ENCODE peak calls at places on chromosomes 7 and 10, in seven cellular contexts. N is cardiac muscle cell, P is Panc1, T is fibroblast of the aortic adventitia, D is brain microvascular endothelial cell, U is foreskin fibroblast, O is upper lobe of right lung. X is an unnamed sample.
A peak's percentile ranks its signal among the peaks of the same experiment; 100 is the strongest.

GRCh38 chr7:75572396-75572795 is 80.3 kb downstream of the SPDYE5 start:
- DNase-seq in N (no peak), P (no peak), T (no peak), D (no peak), U (no peak), O (no peak), X (no peak)

GRCh38 chr7:94069154-94069739 is 65.1 kb upstream of the BET1 start:
- DNase-seq in N (no peak), P (no peak), T (no peak), D (peak; percentile 65), U (no peak), O (no peak), X (no peak)

GRCh38 chr7:131288446-131288845 is 39.2 kb upstream of the MKLN1 start:
- DNase-seq in N (no peak), P (no peak), T (no peak), D (no peak), U (no peak), O (no peak), X (no peak)

GRCh38 chr10:97682042-97682441 is 5.0 kb downstream of the AVPI1 start:
- DNase-seq in N (no peak), P (no peak), T (no peak), D (no peak), U (no peak), O (no peak), X (no peak)

GRCh38 chr7:7895754-7896153 is 72.8 kb upstream of the GLCCI1 start:
- DNase-seq in N (no peak), P (no peak), T (no peak), D (no peak), U (no peak), O (no peak), X (no peak)

GRCh38 chr10:67864560-67865371 is 19.7 kb upstream of the SIRT1 start:
- DNase-seq in N (no peak), P (no peak), T (no peak), D (no peak), U (no peak), O (no peak), X (no peak)

GRCh38 chr10:50395279-50395678 is 144.0 kb upstream of the ASAH2 start:
- DNase-seq in N (no peak), P (no peak), T (peak; percentile 85), D (peak; percentile 11), U (peak; percentile 47), O (no peak), X (no peak)

GRCh38 chr7:128003787-128004186 is 27.4 kb downstream of the LRRC4 start:
- DNase-seq in N (peak; percentile 48), P (no peak), T (no peak), D (no peak), U (no peak), O (no peak), X (no peak)

GRCh38 chr7:140506788-140507464 is 27.6 kb upstream of the MKRN1 start:
- DNase-seq in N (peak; percentile 95), P (no peak), T (peak; percentile 57), D (peak; percentile 63), U (peak; percentile 18), O (no peak), X (peak; percentile 72)

GRCh38 chr10:30490289-30491000 is 56.5 kb downstream of the MAP3K8 start:
- DNase-seq in N (no peak), P (no peak), T (no peak), D (no peak), U (no peak), O (no peak), X (no peak)

GRCh38 chr7:83492802-83493201 is 156.1 kb downstream of the SEMA3E start:
- DNase-seq in N (no peak), P (no peak), T (no peak), D (no peak), U (no peak), O (no peak), X (no peak)

GRCh38 chr10:110783509-110784103 is 88.1 kb upstream of the PDCD4 start:
- DNase-seq in N (no peak), P (no peak), T (peak; percentile 23), D (peak; percentile 52), U (no peak), O (no peak), X (no peak)

GRCh38 chr7:95843286-95843685 is 70.9 kb downstream of the DYNC1I1 start:
- DNase-seq in N (peak; percentile 50), P (no peak), T (no peak), D (no peak), U (no peak), O (no peak), X (no peak)

GRCh38 chr7:70504254-70504653 is 627.7 kb upstream of the GALNT17 start:
- DNase-seq in N (peak; percentile 34), P (no peak), T (no peak), D (no peak), U (no peak), O (no peak), X (no peak)

GRCh38 chr7:159049266-159050025 is 95.2 kb downstream of the VIPR2 start:
- DNase-seq in N (no peak), P (no peak), T (no peak), D (no peak), U (no peak), O (peak; percentile 26), X (no peak)

GRCh38 chr7:150317748-150318444 is 5.3 kb upstream of the LRRC61 start:
- DNase-seq in N (no peak), P (no peak), T (peak; percentile 69), D (peak; percentile 9), U (peak; percentile 4), O (no peak), X (peak; percentile 30)

GRCh38 chr10:118800920-118801319 is 46.1 kb upstream of the CACUL1 start:
- DNase-seq in N (peak; percentile 9), P (no peak), T (no peak), D (no peak), U (no peak), O (peak; percentile 58), X (peak; percentile 18)

GRCh38 chr7:105839271-105839670 is 37.1 kb downstream of the ATXN7L1 start:
- DNase-seq in N (no peak), P (no peak), T (no peak), D (no peak), U (no peak), O (no peak), X (no peak)

GRCh38 chr10:110789604-110790428 is 81.9 kb upstream of the PDCD4 start:
- DNase-seq in N (no peak), P (no peak), T (no peak), D (no peak), U (no peak), O (no peak), X (no peak)

GRCh38 chr7:130154501-130155317 is 50.5 kb downstream of the TMEM209 start:
- DNase-seq in N (no peak), P (no peak), T (no peak), D (no peak), U (no peak), O (no peak), X (no peak)
- TF ChIP-seq CTCF in N (peak; percentile 37), P (no peak), T (no peak), D (peak; percentile 58), U (peak; percentile 22), O (no peak), X (peak; percentile 61)

GRCh38 chr10:27256299-27256698 is 15.7 kb upstream of the ACBD5 start:
- DNase-seq in N (no peak), P (no peak), T (no peak), D (no peak), U (no peak), O (no peak), X (no peak)

GRCh38 chr10:27256790-27257189 is 16.2 kb upstream of the ACBD5 start:
- DNase-seq in N (no peak), P (no peak), T (no peak), D (no peak), U (no peak), O (no peak), X (no peak)

GRCh38 chr10:27258492-27258837 is 17.9 kb upstream of the ACBD5 start:
- DNase-seq in N (no peak), P (no peak), T (no peak), D (no peak), U (no peak), O (no peak), X (no peak)

DNA sequence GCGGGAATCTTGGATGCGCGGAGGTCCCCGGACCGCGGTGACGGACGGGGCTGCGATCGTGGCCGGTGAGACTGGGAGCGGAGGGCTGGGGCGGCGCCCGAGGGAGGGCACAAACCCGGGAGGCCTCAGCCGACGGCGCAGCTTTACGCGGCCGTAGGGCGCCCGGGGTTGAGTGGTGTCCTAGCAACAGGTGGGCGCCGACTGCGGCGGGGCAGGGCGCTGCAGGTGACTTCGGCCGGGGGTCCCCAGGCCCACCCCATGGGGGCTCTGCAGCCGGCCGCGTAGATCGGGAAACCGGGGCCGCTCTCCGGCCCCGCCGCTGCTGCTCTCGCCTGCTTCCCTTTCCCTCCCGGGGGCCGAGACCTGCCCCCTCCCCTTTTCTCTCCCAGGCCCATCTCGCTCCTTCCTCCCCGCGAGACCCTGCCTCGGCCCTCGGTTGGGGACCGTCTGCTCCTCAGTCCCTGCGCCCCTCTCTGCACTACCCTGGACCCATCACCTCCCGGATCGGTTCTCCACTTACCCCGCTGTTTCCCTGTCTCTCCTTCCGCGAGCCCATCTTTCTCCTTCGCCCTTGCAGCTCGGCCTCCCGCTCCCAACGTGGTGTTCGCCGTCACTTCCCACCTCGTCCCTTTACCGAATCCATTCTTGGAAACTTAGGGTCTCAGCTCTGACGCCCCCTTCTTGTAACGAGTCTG is 18.4 kb upstream of the ACBD5 start:
- DNase-seq in N (peak; percentile 58), P (no peak), T (no peak), D (no peak), U (no peak), O (no peak), X (no peak)
- TF ChIP-seq CTCF in N (no peak), P (no peak), T (no peak), D (no peak), U (no peak), O (no peak), X (no peak)

GRCh38 chr10:92142949-92143348 is 147.9 kb downstream of the CPEB3 start:
- DNase-seq in N (no peak), P (no peak), T (no peak), D (no peak), U (no peak), O (no peak), X (no peak)

GRCh38 chr10:92146072-92146471 is 144.8 kb downstream of the CPEB3 start:
- DNase-seq in N (no peak), P (no peak), T (no peak), D (no peak), U (no peak), O (no peak), X (no peak)

GRCh38 chr10:92146781-92147180 is 144.1 kb downstream of the CPEB3 start:
- DNase-seq in N (no peak), P (no peak), T (no peak), D (no peak), U (no peak), O (no peak), X (no peak)

GRCh38 chr10:92142512-92142911 is 148.4 kb downstream of the CPEB3 start:
- DNase-seq in N (no peak), P (no peak), T (no peak), D (no peak), U (no peak), O (no peak), X (no peak)
- TF ChIP-seq CTCF in N (no peak), P (peak; percentile 19), T (no peak), D (peak; percentile 19), U (no peak), O (no peak), X (peak; percentile 38)

DNA sequence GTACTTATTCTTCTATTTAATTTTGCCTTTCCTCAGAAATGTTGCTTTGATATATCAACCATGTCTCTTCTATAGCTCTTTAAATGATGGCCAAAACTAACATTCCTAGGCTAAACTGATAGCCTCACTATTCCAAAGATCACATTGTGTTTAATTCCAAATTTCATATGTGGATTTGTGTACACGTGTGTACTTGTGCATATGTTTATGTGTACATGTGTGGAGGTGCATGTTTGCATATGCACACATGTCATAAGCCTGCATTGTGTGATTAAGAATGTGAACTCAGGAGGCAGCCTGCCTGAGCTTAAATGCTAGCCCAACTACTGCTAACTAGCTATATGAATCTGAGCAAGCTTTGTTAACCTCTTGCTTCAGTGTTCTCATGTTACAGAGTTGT is 426.5 kb downstream of the GFRA1 start:
- DNase-seq in N (no peak), P (no peak), T (no peak), D (no peak), U (no peak), O (no peak), X (no peak)
- TF ChIP-seq CTCF in N (no peak), P (no peak), T (no peak), D (no peak), U (no peak), O (no peak), X (no peak)